ENCODE peak calls at places on chromosomes 5 and 9, in nine cellular contexts. H, V, P, D, Y, N, U, F and T are unnamed samples.

GRCh38 chr5:154474957-154475334 is 3.1 kb downstream of the HAND1 start:
- DNase-seq in H (no peak), V (no peak), P (no peak), D (no peak), Y (no peak), N (no peak), U (no peak), F (no peak), T (no peak)

GRCh38 chr5:159310492-159310891 is 19.8 kb downstream of the IL12B start:
- DNase-seq in H (no peak), V (no peak), P (no peak), D (peak), Y (no peak), N (no peak), U (no peak), F (no peak), T (no peak)

GRCh38 chr5:8726383-8727036 is 819.4 kb downstream of the SEMA5A start:
- DNase-seq in H (no peak), V (peak), P (no peak), D (no peak), Y (no peak), N (no peak), U (no peak), F (no peak), T (no peak)

GRCh38 chr9:81028504-81028903 is 660.8 kb downstream of the TLE1 start:
- DNase-seq in H (peak), V (no peak), P (no peak), D (no peak), Y (no peak), N (no peak), U (no peak), F (no peak), T (no peak)

GRCh38 chr5:61719124-61719523 is 387.1 kb downstream of the ZSWIM6 start:
- DNase-seq in H (no peak), V (no peak), P (no peak), D (no peak), Y (no peak), N (no peak), U (no peak), F (no peak), T (no peak)

GRCh38 chr9:114938687-114939575 is 8.5 kb upstream of the TNFSF8 start:
- DNase-seq in H (no peak), V (no peak), P (no peak), D (no peak), Y (no peak), N (no peak), U (no peak), F (no peak), T (no peak)

GRCh38 chr5:11191673-11192072 is 430.6 kb upstream of the DAP start:
- DNase-seq in H (no peak), V (no peak), P (no peak), D (no peak), Y (no peak), N (no peak), U (no peak), F (no peak), T (peak)

GRCh38 chr5:29924107-29924506 is 1269.4 kb upstream of the CDH6 start:
- DNase-seq in H (no peak), V (no peak), P (no peak), D (no peak), Y (no peak), N (no peak), U (no peak), F (no peak), T (no peak)

GRCh38 chr5:159286420-159287035 is 23.4 kb downstream of the UBLCP1 start:
- DNase-seq in H (peak), V (no peak), P (no peak), D (no peak), Y (no peak), N (no peak), U (no peak), F (no peak), T (no peak)

GRCh38 chr5:145718956-145719355 is 116.2 kb downstream of the PRELID2 start:
- DNase-seq in H (no peak), V (no peak), P (no peak), D (no peak), Y (no peak), N (no peak), U (no peak), F (no peak), T (no peak)

GRCh38 chr5:164000241-164000640 is 494.8 kb downstream of the MAT2B start:
- DNase-seq in H (no peak), V (no peak), P (no peak), D (no peak), Y (no peak), N (no peak), U (no peak), F (no peak), T (no peak)

GRCh38 chr5:115209279-115209678 is 39.6 kb upstream of the TRIM36 start:
- DNase-seq in H (no peak), V (no peak), P (peak), D (peak), Y (peak), N (peak), U (no peak), F (no peak), T (peak)

GRCh38 chr5:107381189-107381856 is 289.4 kb downstream of the EFNA5 start:
- DNase-seq in H (peak), V (peak), P (no peak), D (no peak), Y (no peak), N (no peak), U (no peak), F (no peak), T (no peak)

GRCh38 chr5:71932131-71932635 is 175.1 kb upstream of the MAP1B start:
- DNase-seq in H (no peak), V (no peak), P (no peak), D (no peak), Y (no peak), N (no peak), U (no peak), F (no peak), T (no peak)

GRCh38 chr5:158832736-158833135 is 267.0 kb downstream of the EBF1 start:
- DNase-seq in H (no peak), V (no peak), P (no peak), D (no peak), Y (no peak), N (no peak), U (no peak), F (no peak), T (no peak)

GRCh38 chr5:84634256-84634655 is 249.6 kb upstream of the EDIL3 start:
- DNase-seq in H (no peak), V (no peak), P (no peak), D (no peak), Y (no peak), N (no peak), U (no peak), F (no peak), T (no peak)

GRCh38 chr5:136007271-136007670 is 21.5 kb upstream of the TGFBI start:
- DNase-seq in H (no peak), V (no peak), P (no peak), D (no peak), Y (no peak), N (no peak), U (no peak), F (no peak), T (no peak)

GRCh38 chr5:81519217-81519905 is 125.4 kb upstream of the ACOT12 start:
- DNase-seq in H (no peak), V (no peak), P (no peak), D (no peak), Y (no peak), N (no peak), U (no peak), F (no peak), T (no peak)